ENCODE peak calls at places on chromosomes 4 and X, in five cellular contexts. M, A, P, L and X are unnamed samples.

GRCh38 chrX:50613846-50614245 is 143.2 kb upstream of the DGKK start:
- DNase-seq in M (no peak), L (no peak), A (no peak), P (no peak), X (no peak)

GRCh38 chr4:20662851-20663250 is 37.4 kb upstream of the PACRGL start:
- DNase-seq in M (no peak), L (no peak), P (no peak), A (no peak), X (no peak)

GRCh38 chr4:126269106-126269505 is 954.4 kb downstream of the FAT4 start:
- DNase-seq in A (no peak), P (no peak), M (no peak), L (no peak), X (no peak)

GRCh38 chrX:18722500-18723071 is 15.1 kb downstream of the PPEF1 start:
- DNase-seq in L (no peak), P (no peak), M (no peak), A (no peak), X (no peak)

GRCh38 chr4:90542216-90542615 is 415.0 kb downstream of the CCSER1 start:
- DNase-seq in A (no peak), P (no peak), M (no peak), L (no peak), X (no peak)

GRCh38 chr4:150923945-150924344 is 91.1 kb downstream of the LRBA start:
- DNase-seq in A (no peak), P (no peak), M (no peak), L (no peak), X (no peak)

GRCh38 chr4:110062166-110062565 is 136.2 kb downstream of the ELOVL6 start:
- DNase-seq in L (no peak), A (no peak), P (no peak), M (no peak), X (no peak)

GRCh38 chr4:24256547-24256946 is 327.8 kb downstream of the DHX15 start:
- DNase-seq in L (no peak), A (no peak), M (no peak), P (no peak), X (no peak)

GRCh38 chr4:88690355-88690754 is 7.3 kb downstream of the NAP1L5 start:
- DNase-seq in A (no peak), M (no peak), P (no peak), L (no peak), X (no peak)

GRCh38 chr4:15043226-15043625 is 40.9 kb downstream of the CPEB2 start:
- DNase-seq in L (no peak), A (no peak), P (no peak), M (no peak), X (no peak)

GRCh38 chrX:151901821-151902220 is 10.9 kb upstream of the MAGEA4 start:
- DNase-seq in M (no peak), A (no peak), P (no peak), L (no peak), X (no peak)

GRCh38 chr4:175441256-175441655 is 370.8 kb downstream of the GPM6A start:
- DNase-seq in L (no peak), P (no peak), A (no peak), M (no peak), X (no peak)
- H3K27ac ChIP-seq in L (no peak overlapping the region), P (no peak overlapping the region), A (no peak overlapping the region), M (no peak overlapping the region), X (no peak overlapping the region)

GRCh38 chr4:83212041-83212851 is 72.4 kb downstream of the COQ2 start:
- DNase-seq in L (peak; percentile 17), P (peak; percentile 34), M (peak; percentile 75), A (no peak), X (peak; percentile 22)

GRCh38 chr4:83216856-83217683 is 67.5 kb downstream of the COQ2 start:
- DNase-seq in L (no peak), M (peak; percentile 82), A (no peak), P (no peak), X (no peak)

GRCh38 chr4:83213640-83214039 is 71.0 kb downstream of the COQ2 start:
- DNase-seq in M (no peak), A (no peak), L (no peak), P (no peak), X (no peak)

GRCh38 chr4:83217721-83218522 is 66.7 kb downstream of the COQ2 start:
- DNase-seq in L (no peak), P (peak; percentile 40), A (no peak), M (no peak), X (no peak)

DNA sequence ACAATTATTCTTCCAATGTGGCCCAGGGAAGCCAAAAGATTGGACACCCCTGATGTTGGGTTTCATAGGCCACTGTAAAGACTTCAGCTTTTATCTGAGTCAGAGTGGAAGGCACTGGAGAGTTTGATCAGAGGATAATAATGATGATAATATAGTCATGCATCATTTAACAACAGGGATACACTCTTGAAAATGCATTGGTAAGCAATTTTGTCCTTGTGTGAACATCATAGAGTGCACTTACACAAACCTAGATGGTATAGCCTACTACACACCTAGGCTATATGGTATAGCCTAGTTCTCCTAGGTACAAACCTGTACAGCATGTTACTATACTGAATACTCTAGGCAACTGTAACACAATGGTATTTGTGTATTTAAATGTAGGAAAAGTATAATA is 70.5 kb downstream of the COQ2 start:
- DNase-seq in P (no peak), M (no peak), L (no peak), A (no peak), X (no peak)
- H3K4me1 ChIP-seq in P (peaks cover 57% of the 10 kb centered on the region), M (peaks cover 99% of the 10 kb centered on the region), L (peaks cover 17% of the 10 kb centered on the region), A (no peaks in the 10 kb centered on the region), X (no peaks in the 10 kb centered on the region)

GRCh38 chrX:153600921-153601320 is 2.0 kb upstream of the CCNQ start:
- DNase-seq in M (peak; percentile 74), P (no peak), A (no peak), L (no peak), X (no peak)

GRCh38 chrX:153597351-153597750 is 1.6 kb downstream of the CCNQ start:
- DNase-seq in M (peak; percentile 12), A (no peak), L (no peak), P (no peak), X (no peak)

GRCh38 chrX:153600032-153600373 is 1.1 kb upstream of the CCNQ start:
- DNase-seq in A (no peak), P (no peak), L (no peak), M (peak; percentile 60), X (no peak)

GRCh38 chrX:153598541-153599191 is at the start of gene CCNQ:
- DNase-seq in A (peak; percentile 61), L (peak; percentile 33), M (peak; percentile 87), P (no peak), X (peak; percentile 55)

DNA sequence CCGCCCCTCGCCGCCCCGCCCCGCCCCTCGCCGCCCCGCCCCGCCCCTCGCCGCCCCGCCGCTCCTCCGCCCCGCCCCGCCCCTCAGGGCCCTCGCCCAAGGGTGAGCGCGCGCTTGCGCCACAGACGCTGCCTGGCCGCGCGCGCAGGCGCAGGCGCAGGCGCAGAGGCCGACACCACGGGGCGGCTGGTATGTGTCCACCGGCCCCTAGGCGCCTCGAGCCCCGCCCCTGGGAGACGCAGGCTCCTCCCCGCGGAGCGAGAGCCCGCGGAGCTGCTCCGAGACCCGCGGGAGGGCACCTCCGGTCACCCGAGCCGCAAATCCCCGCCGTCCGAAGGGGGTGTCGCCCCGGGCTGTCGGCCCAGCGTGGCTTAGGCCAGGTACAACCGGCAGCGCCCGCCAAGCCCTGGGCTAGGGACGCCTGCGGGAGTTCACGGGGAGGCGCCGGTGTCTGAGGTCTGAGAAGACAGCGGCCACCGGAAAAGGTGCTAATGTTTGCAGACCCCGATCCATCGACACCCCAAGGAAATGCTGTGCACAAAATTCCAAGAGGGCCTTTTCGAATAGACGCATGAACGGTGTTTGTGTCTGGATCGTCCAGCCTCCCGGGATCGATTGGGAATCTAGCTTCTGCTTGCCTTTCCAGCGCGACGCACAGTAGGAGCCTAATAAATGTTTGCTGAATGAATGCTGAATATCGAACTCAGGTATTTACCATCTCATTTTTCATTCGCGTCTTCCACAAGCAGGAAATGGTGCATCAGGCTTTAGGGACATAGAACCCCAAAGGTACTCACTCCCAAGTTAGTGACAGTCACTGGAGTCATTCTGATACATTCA is 473 bp upstream of the CCNQ start:
- DNase-seq in P (peak; percentile 81), L (peak; percentile 94), M (peak; percentile 97), A (peak; percentile 90), X (peak; percentile 93)
- H3K27ac ChIP-seq in P (peak overlapping the region; percentile 66), L (no peak overlapping the region), M (no peak overlapping the region), A (no peak overlapping the region), X (peak overlapping the region; percentile 60)

DNA sequence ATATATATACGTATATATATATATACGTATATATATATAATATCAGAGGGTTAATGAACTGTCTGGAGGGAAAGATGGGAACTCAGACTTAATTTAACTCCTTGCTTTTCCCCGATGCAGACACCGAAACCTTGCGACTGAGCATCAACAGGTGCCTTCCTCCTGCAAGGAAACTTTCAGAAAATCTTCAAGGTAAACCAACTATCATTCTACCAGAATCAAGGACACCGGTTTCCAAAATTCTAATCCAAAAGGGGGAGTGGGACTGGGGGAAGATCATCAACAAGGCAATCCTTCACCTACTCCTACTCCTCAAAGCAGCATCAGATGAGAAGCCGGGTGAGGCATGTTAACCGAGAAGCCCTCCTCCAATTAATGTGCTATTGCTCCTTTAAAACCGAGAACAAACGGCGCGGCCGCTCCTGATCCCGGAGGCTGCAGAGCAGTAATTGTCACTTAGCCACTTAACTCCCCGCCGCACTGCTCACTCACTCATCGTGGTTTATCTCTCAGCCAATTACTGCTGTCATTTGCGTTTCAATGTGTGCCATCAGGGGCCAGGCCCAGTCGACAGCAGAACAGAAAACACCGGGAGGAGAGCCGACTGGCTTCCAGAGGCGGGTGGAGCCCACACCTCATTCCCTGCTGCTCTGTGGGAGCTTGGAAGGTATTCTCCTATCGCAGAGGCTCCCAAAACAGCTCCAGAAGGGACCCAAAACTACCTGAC is 61.7 kb downstream of the MAML3 start:
- DNase-seq in A (peak; percentile 96), M (peak; percentile 77), L (peak; percentile 43), P (no peak), X (peak; percentile 66)
- H3K4me1 ChIP-seq in A (peaks cover 35% of the 10 kb centered on the region), M (peaks cover 68% of the 10 kb centered on the region), L (peaks cover 63% of the 10 kb centered on the region), P (peaks cover 17% of the 10 kb centered on the region), X (peaks cover 63% of the 10 kb centered on the region)

GRCh38 chrX:40579139-40579538 is 1.6 kb upstream of the ATP6AP2 start:
- DNase-seq in P (no peak), L (no peak), A (no peak), M (no peak), X (no peak)

GRCh38 chrX:40579880-40580536 is 762 bp upstream of the ATP6AP2 start:
- DNase-seq in A (no peak), L (no peak), M (no peak), P (no peak), X (peak; percentile 17)

GRCh38 chrX:40580537-40581332 is at the start of gene ATP6AP2:
- DNase-seq in L (peak; percentile 94), P (peak; percentile 83), M (peak; percentile 95), A (peak; percentile 99), X (peak; percentile 92)

GRCh38 chrX:40578039-40578438 is 2.7 kb upstream of the ATP6AP2 start:
- DNase-seq in M (no peak), P (no peak), A (no peak), L (no peak), X (no peak)

GRCh38 chrX:40581333-40581910 is 652 bp downstream of the ATP6AP2 start:
- DNase-seq in A (no peak), L (no peak), M (no peak), P (no peak), X (no peak)
- H3K27ac ChIP-seq in A (peak overlapping the region; percentile 49), L (peak overlapping the region; percentile 56), M (peak overlapping the region; percentile 87), P (peak overlapping the region; percentile 85), X (peak overlapping the region; percentile 91)

GRCh38 chr4:1212546-1213335 is 36.2 kb downstream of the CTBP1 start:
- DNase-seq in M (peak; percentile 73), L (no peak), A (no peak), P (no peak), X (no peak)
- H3K4me1 ChIP-seq in M (peaks cover 93% of the 10 kb centered on the region), L (peaks cover 58% of the 10 kb centered on the region), A (no peaks in the 10 kb centered on the region), P (peaks cover 19% of the 10 kb centered on the region), X (peaks cover 28% of the 10 kb centered on the region)